ENCODE peak calls at places on chromosomes 3 and 15, in four cellular contexts. One of them, this sample, is unnamed.

GRCh38 chr3:170056710-170057454 is 19.1 kb downstream of the GPR160 start:
- DNase-seq in activated CD4-positive, alpha-beta T cell treated with anti-CD3 and anti-CD28 coated beads, Interleukin-2, amount 50 U/mL, for 1 hour: no peak
- DNase-seq in NCI-H1092: no peak
- DNase-seq in substantia nigra: no peak
- DNase-seq in this sample: no peak

GRCh38 chr3:105951043-105951442 is 82.2 kb upstream of the CBLB start:
- DNase-seq in activated CD4-positive, alpha-beta T cell treated with anti-CD3 and anti-CD28 coated beads, Interleukin-2, amount 50 U/mL, for 1 hour: no peak
- DNase-seq in NCI-H1092: no peak
- DNase-seq in substantia nigra: no peak
- DNase-seq in this sample: no peak

GRCh38 chr3:64224826-64225606 is at the start of gene PRICKLE2:
- DNase-seq in NCI-H1092: no peak
- DNase-seq in substantia nigra: peak; percentile 67
- DNase-seq in activated CD4-positive, alpha-beta T cell treated with anti-CD3 and anti-CD28 coated beads, Interleukin-2, amount 50 U/mL, for 1 hour: no peak
- DNase-seq in this sample: no peak

GRCh38 chr3:192121921-192122320 is 605.4 kb downstream of the FGF12 start:
- DNase-seq in substantia nigra: no peak
- DNase-seq in NCI-H1092: no peak
- DNase-seq in activated CD4-positive, alpha-beta T cell treated with anti-CD3 and anti-CD28 coated beads, Interleukin-2, amount 50 U/mL, for 1 hour: no peak
- DNase-seq in this sample: no peak

GRCh38 chr15:48279608-48280007 is 51.6 kb upstream of the DUT start:
- DNase-seq in substantia nigra: no peak
- DNase-seq in activated CD4-positive, alpha-beta T cell treated with anti-CD3 and anti-CD28 coated beads, Interleukin-2, amount 50 U/mL, for 1 hour: no peak
- DNase-seq in NCI-H1092: no peak
- DNase-seq in this sample: no peak

GRCh38 chr3:186896875-186897274 is 33.5 kb upstream of the ST6GAL1 start:
- DNase-seq in NCI-H1092: no peak
- DNase-seq in substantia nigra: no peak
- DNase-seq in activated CD4-positive, alpha-beta T cell treated with anti-CD3 and anti-CD28 coated beads, Interleukin-2, amount 50 U/mL, for 1 hour: no peak
- DNase-seq in this sample: no peak

GRCh38 chr3:188194327-188194726 is 40.4 kb downstream of the LPP start:
- DNase-seq in activated CD4-positive, alpha-beta T cell treated with anti-CD3 and anti-CD28 coated beads, Interleukin-2, amount 50 U/mL, for 1 hour: no peak
- DNase-seq in substantia nigra: no peak
- DNase-seq in NCI-H1092: no peak
- DNase-seq in this sample: no peak

GRCh38 chr3:87298111-87298718 is 21.8 kb upstream of the POU1F1 start:
- DNase-seq in NCI-H1092: no peak
- DNase-seq in substantia nigra: no peak
- DNase-seq in activated CD4-positive, alpha-beta T cell treated with anti-CD3 and anti-CD28 coated beads, Interleukin-2, amount 50 U/mL, for 1 hour: no peak
- DNase-seq in this sample: no peak

GRCh38 chr3:107117922-107118576 is 259.2 kb upstream of the CCDC54 start:
- DNase-seq in substantia nigra: peak; percentile 42
- DNase-seq in NCI-H1092: peak; percentile 33
- DNase-seq in activated CD4-positive, alpha-beta T cell treated with anti-CD3 and anti-CD28 coated beads, Interleukin-2, amount 50 U/mL, for 1 hour: no peak
- DNase-seq in this sample: no peak

GRCh38 chr3:23959147-23959900 is 14.2 kb downstream of the NR1D2 start:
- DNase-seq in activated CD4-positive, alpha-beta T cell treated with anti-CD3 and anti-CD28 coated beads, Interleukin-2, amount 50 U/mL, for 1 hour: no peak
- DNase-seq in substantia nigra: no peak
- DNase-seq in NCI-H1092: no peak
- DNase-seq in this sample: no peak

GRCh38 chr3:152304160-152304559 is 35.4 kb downstream of the MBNL1 start:
- DNase-seq in activated CD4-positive, alpha-beta T cell treated with anti-CD3 and anti-CD28 coated beads, Interleukin-2, amount 50 U/mL, for 1 hour: no peak
- DNase-seq in substantia nigra: no peak
- DNase-seq in NCI-H1092: no peak
- DNase-seq in this sample: no peak

GRCh38 chr15:70356919-70357318 is 259.2 kb upstream of the TLE3 start:
- DNase-seq in activated CD4-positive, alpha-beta T cell treated with anti-CD3 and anti-CD28 coated beads, Interleukin-2, amount 50 U/mL, for 1 hour: no peak
- DNase-seq in substantia nigra: no peak
- DNase-seq in NCI-H1092: no peak
- DNase-seq in this sample: no peak

GRCh38 chr15:92306662-92307061 is 87.0 kb upstream of the ST8SIA2 start:
- DNase-seq in substantia nigra: no peak
- DNase-seq in activated CD4-positive, alpha-beta T cell treated with anti-CD3 and anti-CD28 coated beads, Interleukin-2, amount 50 U/mL, for 1 hour: no peak
- DNase-seq in NCI-H1092: no peak
- DNase-seq in this sample: no peak

GRCh38 chr3:72163809-72164634 is 379.1 kb upstream of the PROK2 start:
- DNase-seq in NCI-H1092: no peak
- DNase-seq in activated CD4-positive, alpha-beta T cell treated with anti-CD3 and anti-CD28 coated beads, Interleukin-2, amount 50 U/mL, for 1 hour: no peak
- DNase-seq in substantia nigra: no peak
- DNase-seq in this sample: no peak

GRCh38 chr3:194098036-194098871 is 37.7 kb upstream of the HES1 start:
- DNase-seq in NCI-H1092: no peak
- DNase-seq in activated CD4-positive, alpha-beta T cell treated with anti-CD3 and anti-CD28 coated beads, Interleukin-2, amount 50 U/mL, for 1 hour: no peak
- DNase-seq in substantia nigra: no peak
- DNase-seq in this sample: no peak

GRCh38 chr3:102529452-102529851 is 94.6 kb downstream of the ZPLD1 start:
- DNase-seq in activated CD4-positive, alpha-beta T cell treated with anti-CD3 and anti-CD28 coated beads, Interleukin-2, amount 50 U/mL, for 1 hour: no peak
- DNase-seq in NCI-H1092: no peak
- DNase-seq in substantia nigra: no peak
- DNase-seq in this sample: no peak

GRCh38 chr3:1734494-1735122 is 364.1 kb upstream of the CNTN4 start:
- DNase-seq in activated CD4-positive, alpha-beta T cell treated with anti-CD3 and anti-CD28 coated beads, Interleukin-2, amount 50 U/mL, for 1 hour: no peak
- DNase-seq in NCI-H1092: no peak
- DNase-seq in substantia nigra: no peak
- DNase-seq in this sample: no peak

GRCh38 chr3:15791525-15791924 is 6.3 kb downstream of the ANKRD28 start:
- DNase-seq in activated CD4-positive, alpha-beta T cell treated with anti-CD3 and anti-CD28 coated beads, Interleukin-2, amount 50 U/mL, for 1 hour: no peak
- DNase-seq in substantia nigra: no peak
- DNase-seq in NCI-H1092: no peak
- DNase-seq in this sample: no peak